ENCODE peak calls at places on chromosomes 13 and 19, in six cellular contexts. D is erythroblast, V is choroid plexus epithelial cell, H is AG04449, J is HEK293T, A is dorsolateral prefrontal cortex. Z is an unnamed sample.

GRCh38 chr19:51501594-51502263 is at the start of gene SIGLEC12:
- DNase-seq in A (peak; percentile 16), V (no peak), D (no peak), H (no peak), J (no peak), Z (no peak)

GRCh38 chr19:38213911-38214625 is 10.0 kb downstream of the DPF1 start:
- DNase-seq in J (no peak), A (peak; percentile 71), V (peak; percentile 52), D (no peak), H (no peak), Z (no peak)

GRCh38 chr19:18253716-18254115 is 20.5 kb downstream of the IQCN start:
- DNase-seq in D (no peak), J (no peak), A (no peak), V (no peak), H (no peak), Z (no peak)

GRCh38 chr19:40610396-40611064 is 9.4 kb downstream of the LTBP4 start:
- DNase-seq in A (no peak), H (no peak), D (peak; percentile 35), V (no peak), J (no peak), Z (no peak)

GRCh38 chr13:98992355-98992754 is 14.5 kb upstream of the DOCK9 start:
- DNase-seq in D (no peak), A (no peak), J (no peak), V (peak; percentile 33), H (no peak), Z (peak; percentile 51)

GRCh38 chr13:99911965-99912566 is 59.5 kb downstream of the ZIC5 start:
- DNase-seq in A (no peak), J (no peak), V (no peak), H (no peak), D (no peak), Z (no peak)

GRCh38 chr13:94169783-94170513 is 309.5 kb downstream of the DCT start:
- DNase-seq in V (no peak), H (no peak), J (no peak), A (peak; percentile 17), D (no peak), Z (no peak)

GRCh38 chr13:30963794-30964193 is 31.3 kb downstream of the TEX26 start:
- DNase-seq in D (no peak), H (no peak), V (peak; percentile 76), A (no peak), J (peak; percentile 29), Z (no peak)

GRCh38 chr13:46995874-46996273 is 99.0 kb upstream of the HTR2A start:
- DNase-seq in J (no peak), V (no peak), A (no peak), D (no peak), H (no peak), Z (no peak)

GRCh38 chr13:21825801-21826200 is 154.9 kb downstream of the FGF9 start:
- DNase-seq in A (no peak), V (no peak), J (no peak), D (no peak), H (no peak), Z (no peak)

GRCh38 chr13:48890386-48890785 is 85.3 kb upstream of the FNDC3A start:
- DNase-seq in J (no peak), A (no peak), D (no peak), V (no peak), H (no peak), Z (no peak)

GRCh38 chr13:100528353-100528752 is 60.2 kb downstream of the GGACT start:
- DNase-seq in V (no peak), J (no peak), A (no peak), H (no peak), D (no peak), Z (no peak)

GRCh38 chr13:37966266-37966665 is 96.7 kb upstream of the TRPC4 start:
- DNase-seq in D (no peak), H (no peak), A (no peak), J (no peak), V (no peak), Z (no peak)

GRCh38 chr13:110471156-110471832 is 90.2 kb downstream of the RAB20 start:
- DNase-seq in A (no peak), H (no peak), D (no peak), V (peak; percentile 33), J (no peak), Z (peak; percentile 19)

GRCh38 chr13:79918620-79919019 is 422.3 kb downstream of the SPRY2 start:
- DNase-seq in A (no peak), V (no peak), J (peak; percentile 66), H (no peak), D (no peak), Z (no peak)

GRCh38 chr19:2302319-2303208 is 5.4 kb downstream of the LINGO3 start:
- DNase-seq in H (no peak), A (no peak), D (no peak), J (no peak), V (peak; percentile 64), Z (no peak)

GRCh38 chr13:42123600-42123999 is 75.2 kb downstream of the DGKH start:
- DNase-seq in J (no peak), D (no peak), V (no peak), A (no peak), H (no peak), Z (no peak)

GRCh38 chr19:16398530-16399241 is 73.1 kb downstream of the EPS15L1 start:
- DNase-seq in V (peak; percentile 28), J (no peak), D (no peak), H (no peak), A (no peak), Z (peak; percentile 79)

GRCh38 chr19:35992902-35993765 is 1.9 kb upstream of the SDHAF1 start:
- DNase-seq in H (no peak), J (no peak), V (no peak), A (no peak), D (no peak), Z (no peak)